ENCODE peak calls at places on chromosomes 1 and 21, in eight cellular contexts. One of them, this sample, is unnamed.

GRCh38 chr1:29876441-29876840 is 640.1 kb downstream of the PTPRU start:
- DNase-seq in transverse colon: no peak
- DNase-seq in GM10248: no peak
- DNase-seq in KBM-7: no peak
- DNase-seq in HFFc6: no peak
- DNase-seq in GM12878: no peak
- DNase-seq in hepatic stellate cell: no peak
- DNase-seq in stimulated activated CD8-positive, alpha-beta memory T cell treated with anti-CD3 and anti-CD28 coated beads, Interleukin-2, amount 100 ng/mL, for 48 hours: no peak
- DNase-seq in this sample: no peak

GRCh38 chr1:154129392-154129970 is 25.4 kb downstream of the NUP210L start:
- DNase-seq in KBM-7: no peak
- DNase-seq in GM12878: no peak
- DNase-seq in stimulated activated CD8-positive, alpha-beta memory T cell treated with anti-CD3 and anti-CD28 coated beads, Interleukin-2, amount 100 ng/mL, for 48 hours: no peak
- DNase-seq in transverse colon: no peak
- DNase-seq in hepatic stellate cell: peak
- DNase-seq in HFFc6: no peak
- DNase-seq in GM10248: no peak
- DNase-seq in this sample: no peak

GRCh38 chr21:25039461-25040380 is 567.6 kb downstream of the MRPL39 start:
- DNase-seq in HFFc6: peak
- DNase-seq in GM10248: peak
- DNase-seq in hepatic stellate cell: no peak
- DNase-seq in transverse colon: no peak
- DNase-seq in KBM-7: peak
- DNase-seq in GM12878: peak
- DNase-seq in stimulated activated CD8-positive, alpha-beta memory T cell treated with anti-CD3 and anti-CD28 coated beads, Interleukin-2, amount 100 ng/mL, for 48 hours: no peak
- DNase-seq in this sample: peak

GRCh38 chr1:178011101-178011828 is 41.4 kb upstream of the SEC16B start:
- DNase-seq in GM10248: no peak
- DNase-seq in stimulated activated CD8-positive, alpha-beta memory T cell treated with anti-CD3 and anti-CD28 coated beads, Interleukin-2, amount 100 ng/mL, for 48 hours: no peak
- DNase-seq in HFFc6: peak
- DNase-seq in GM12878: no peak
- DNase-seq in transverse colon: no peak
- DNase-seq in hepatic stellate cell: no peak
- DNase-seq in KBM-7: no peak
- DNase-seq in this sample: peak

GRCh38 chr1:18727956-18728355 is 97.3 kb downstream of the PAX7 start:
- DNase-seq in KBM-7: no peak
- DNase-seq in transverse colon: no peak
- DNase-seq in hepatic stellate cell: no peak
- DNase-seq in GM12878: no peak
- DNase-seq in stimulated activated CD8-positive, alpha-beta memory T cell treated with anti-CD3 and anti-CD28 coated beads, Interleukin-2, amount 100 ng/mL, for 48 hours: no peak
- DNase-seq in HFFc6: no peak
- DNase-seq in GM10248: no peak
- DNase-seq in this sample: no peak

GRCh38 chr1:196400478-196401453 is 207.5 kb downstream of the KCNT2 start:
- DNase-seq in GM12878: no peak
- DNase-seq in KBM-7: peak
- DNase-seq in transverse colon: peak
- DNase-seq in GM10248: no peak
- DNase-seq in HFFc6: peak
- DNase-seq in stimulated activated CD8-positive, alpha-beta memory T cell treated with anti-CD3 and anti-CD28 coated beads, Interleukin-2, amount 100 ng/mL, for 48 hours: no peak
- DNase-seq in hepatic stellate cell: no peak
- DNase-seq in this sample: no peak

GRCh38 chr1:245085508-245086095 is 69.2 kb upstream of the KIF26B start:
- DNase-seq in GM12878: peak
- DNase-seq in HFFc6: peak
- DNase-seq in stimulated activated CD8-positive, alpha-beta memory T cell treated with anti-CD3 and anti-CD28 coated beads, Interleukin-2, amount 100 ng/mL, for 48 hours: no peak
- DNase-seq in KBM-7: no peak
- DNase-seq in hepatic stellate cell: peak
- DNase-seq in GM10248: peak
- DNase-seq in transverse colon: no peak
- DNase-seq in this sample: peak

GRCh38 chr1:100188617-100189016 is 10.6 kb upstream of the LRRC39 start:
- DNase-seq in hepatic stellate cell: peak
- DNase-seq in GM12878: peak
- DNase-seq in transverse colon: no peak
- DNase-seq in GM10248: peak
- DNase-seq in stimulated activated CD8-positive, alpha-beta memory T cell treated with anti-CD3 and anti-CD28 coated beads, Interleukin-2, amount 100 ng/mL, for 48 hours: no peak
- DNase-seq in KBM-7: peak
- DNase-seq in HFFc6: peak
- DNase-seq in this sample: no peak

GRCh38 chr21:25967566-25968438 is 202.8 kb downstream of the APP start:
- DNase-seq in transverse colon: no peak
- DNase-seq in GM12878: peak
- DNase-seq in GM10248: peak
- DNase-seq in stimulated activated CD8-positive, alpha-beta memory T cell treated with anti-CD3 and anti-CD28 coated beads, Interleukin-2, amount 100 ng/mL, for 48 hours: no peak
- DNase-seq in hepatic stellate cell: no peak
- DNase-seq in KBM-7: peak
- DNase-seq in HFFc6: no peak
- DNase-seq in this sample: no peak

GRCh38 chr1:30706528-30706927 is 16.9 kb downstream of the MATN1 start:
- DNase-seq in GM10248: no peak
- DNase-seq in transverse colon: no peak
- DNase-seq in hepatic stellate cell: peak
- DNase-seq in GM12878: no peak
- DNase-seq in HFFc6: peak
- DNase-seq in KBM-7: no peak
- DNase-seq in stimulated activated CD8-positive, alpha-beta memory T cell treated with anti-CD3 and anti-CD28 coated beads, Interleukin-2, amount 100 ng/mL, for 48 hours: no peak
- DNase-seq in this sample: no peak

GRCh38 chr1:59978026-59978425 is 51.5 kb upstream of the CYP2J2 start:
- DNase-seq in transverse colon: no peak
- DNase-seq in GM12878: no peak
- DNase-seq in KBM-7: no peak
- DNase-seq in GM10248: no peak
- DNase-seq in stimulated activated CD8-positive, alpha-beta memory T cell treated with anti-CD3 and anti-CD28 coated beads, Interleukin-2, amount 100 ng/mL, for 48 hours: no peak
- DNase-seq in HFFc6: no peak
- DNase-seq in hepatic stellate cell: no peak
- DNase-seq in this sample: no peak

GRCh38 chr1:89724369-89725015 is 91.6 kb downstream of the LRRC8C start:
- DNase-seq in GM12878: peak
- DNase-seq in GM10248: peak
- DNase-seq in transverse colon: peak
- DNase-seq in KBM-7: peak
- DNase-seq in stimulated activated CD8-positive, alpha-beta memory T cell treated with anti-CD3 and anti-CD28 coated beads, Interleukin-2, amount 100 ng/mL, for 48 hours: peak
- DNase-seq in HFFc6: no peak
- DNase-seq in hepatic stellate cell: no peak
- DNase-seq in this sample: no peak

This sample was measured in HTR-8/SVneo.